ENCODE peak calls at places on chromosomes 16 and 17, in four cellular contexts. N is foreskin melanocyte, P is HS-5, E is caudate nucleus. I is an unnamed sample.
A peak's percentile ranks its signal among the peaks of the same experiment; 100 is the strongest.

GRCh38 chr16:54687043-54687655 is 243.5 kb upstream of the IRX5 start:
- DNase-seq in N (no peak), P (no peak), E (no peak), I (no peak)

GRCh38 chr17:80141463-80142165 is 5.3 kb downstream of the EIF4A3 start:
- DNase-seq in N (no peak), P (no peak), E (no peak), I (no peak)

GRCh38 chr17:10243905-10244844 is 45.8 kb upstream of the GAS7 start:
- DNase-seq in N (no peak), P (peak; percentile 32), E (no peak), I (no peak)

GRCh38 chr16:51880776-51881175 is 666.2 kb downstream of the TOX3 start:
- DNase-seq in N (peak; percentile 14), P (no peak), E (no peak), I (peak; percentile 58)

GRCh38 chr17:28057731-28058246 is 15.3 kb downstream of the NLK start:
- DNase-seq in N (peak; percentile 29), P (no peak), E (no peak), I (no peak)

GRCh38 chr16:69397821-69398521 is 12.2 kb upstream of the TERF2 start:
- DNase-seq in N (peak; percentile 86), P (no peak), E (no peak), I (peak; percentile 14)

GRCh38 chr17:44417553-44417952 is 28.1 kb upstream of the ITGA2B start:
- DNase-seq in N (no peak), P (peak; percentile 37), E (no peak), I (peak; percentile 37)

GRCh38 chr17:42979511-42980273 is at the start of gene PTGES3L:
- DNase-seq in N (no peak), P (no peak), E (peak; percentile 9), I (no peak)

GRCh38 chr17:65438708-65439294 is 122.6 kb downstream of the AXIN2 start:
- DNase-seq in N (no peak), P (no peak), E (no peak), I (no peak)

GRCh38 chr16:68071547-68071901 is 13.6 kb upstream of the NFATC3 start:
- DNase-seq in N (no peak), P (no peak), E (no peak), I (no peak)

GRCh38 chr16:7107436-7107835 is 225.2 kb upstream of the RBFOX1 start:
- DNase-seq in N (no peak), P (no peak), E (no peak), I (no peak)

GRCh38 chr17:66547170-66547865 is 244.9 kb downstream of the PRKCA start:
- DNase-seq in N (no peak), P (no peak), E (no peak), I (no peak)

GRCh38 chr17:11245187-11245586 is 4.2 kb downstream of the SHISA6 start:
- DNase-seq in N (no peak), P (no peak), E (no peak), I (no peak)

GRCh38 chr17:13727441-13728171 is 125.9 kb upstream of the HS3ST3A1 start:
- DNase-seq in N (no peak), P (peak; percentile 82), E (no peak), I (peak; percentile 36)

GRCh38 chr17:66713533-66714042 is 121.3 kb upstream of the CACNG5 start:
- DNase-seq in N (no peak), P (no peak), E (no peak), I (no peak)

GRCh38 chr16:85173077-85173980 is 61.1 kb upstream of the CIBAR2 start:
- DNase-seq in N (no peak), P (peak; percentile 68), E (no peak), I (no peak)

GRCh38 chr17:76492250-76492988 is 8.8 kb downstream of the RHBDF2 start:
- DNase-seq in N (no peak), P (no peak), E (no peak), I (no peak)

GRCh38 chr16:1311212-1311737 is 1.8 kb downstream of the UBE2I start:
- DNase-seq in N (no peak), P (no peak), E (no peak), I (no peak)

GRCh38 chr16:72256398-72257048 is 84.6 kb upstream of the PMFBP1 start:
- DNase-seq in N (no peak), P (peak; percentile 82), E (no peak), I (peak; percentile 70)

GRCh38 chr16:47197536-47198179 is 53.9 kb upstream of the NETO2 start:
- DNase-seq in N (no peak), P (no peak), E (no peak), I (no peak)

GRCh38 chr17:81241648-81242420 is 2.7 kb downstream of the NDUFAF8 start:
- DNase-seq in N (no peak), P (no peak), E (no peak), I (no peak)

I was measured in BJ.